ENCODE peak calls at places on chromosomes 2 and 18, in nine cellular contexts. G is psoas muscle; U is heart right ventricle; C is lower lobe of right lung; M is A549; S is adrenal gland; X is effector memory CD4-positive, alpha-beta T cell; J is spleen; Q is Peyer's patch. E is an unnamed sample.
A peak's percentile ranks its signal among the peaks of the same experiment; 100 is the strongest.

GRCh38 chr2:102449370-102449974 is 23.6 kb upstream of the SLC9A4 start:
- DNase-seq in G (no peak), U (peak; percentile 13), C (no peak), M (peak; percentile 42), S (peak; percentile 32), X (peak; percentile 20), J (no peak), Q (peak; percentile 71), E (no peak)

GRCh38 chr18:13137939-13138821 is 80.4 kb upstream of the LDLRAD4 start:
- DNase-seq in G (no peak), U (peak; percentile 75), C (peak; percentile 80), M (peak; percentile 70), S (peak; percentile 42), X (peak; percentile 61), J (peak; percentile 87), Q (peak; percentile 94), E (peak; percentile 80)

GRCh38 chr2:218807626-218808025 is 24.0 kb downstream of the PRKAG3 start:
- DNase-seq in G (no peak), U (no peak), C (no peak), M (no peak), S (no peak), X (no peak), J (no peak), Q (no peak), E (no peak)

GRCh38 chr2:25842155-25842554 is 36.1 kb downstream of the ASXL2 start:
- DNase-seq in G (no peak), U (no peak), C (no peak), M (peak; percentile 28), S (no peak), X (no peak), J (no peak), Q (no peak), E (no peak)

GRCh38 chr2:158580760-158581159 is 124.0 kb downstream of the PKP4 start:
- DNase-seq in G (no peak), U (no peak), C (no peak), M (no peak), S (no peak), X (no peak), J (no peak), Q (no peak), E (no peak)

GRCh38 chr18:70322928-70323327 is 34.1 kb downstream of the SOCS6 start:
- DNase-seq in G (no peak), U (no peak), C (no peak), M (peak; percentile 48), S (no peak), X (no peak), J (no peak), Q (no peak), E (no peak)

GRCh38 chr2:43472527-43473194 is 123.2 kb downstream of the THADA start:
- DNase-seq in G (no peak), U (no peak), C (no peak), M (no peak), S (no peak), X (no peak), J (no peak), Q (no peak), E (no peak)

GRCh38 chr2:112181571-112182290 is 43.5 kb downstream of the FBLN7 start:
- DNase-seq in G (no peak), U (no peak), C (no peak), M (no peak), S (no peak), X (peak; percentile 61), J (no peak), Q (no peak), E (no peak)

GRCh38 chr18:58046794-58047555 is 2.9 kb downstream of the NEDD4L start:
- DNase-seq in G (no peak), U (no peak), C (no peak), M (no peak), S (no peak), X (no peak), J (no peak), Q (no peak), E (no peak)

GRCh38 chr2:209236369-209236768 is 187.5 kb upstream of the MAP2 start:
- DNase-seq in G (no peak), U (no peak), C (no peak), M (no peak), S (no peak), X (no peak), J (no peak), Q (no peak), E (no peak)

GRCh38 chr2:207819839-207820784 is 50.4 kb upstream of the FZD5 start:
- DNase-seq in G (no peak), U (no peak), C (no peak), M (peak; percentile 94), S (no peak), X (no peak), J (no peak), Q (peak; percentile 89), E (no peak)

GRCh38 chr2:38592951-38593350 is 9.8 kb downstream of the HNRNPLL start:
- DNase-seq in G (no peak), U (no peak), C (no peak), M (no peak), S (no peak), X (no peak), J (no peak), Q (no peak), E (no peak)

GRCh38 chr2:121454549-121455090 is 76.1 kb upstream of the RNU4ATAC start:
- DNase-seq in G (no peak), U (no peak), C (no peak), M (no peak), S (no peak), X (no peak), J (no peak), Q (no peak), E (no peak)

GRCh38 chr18:57677289-57678211 is 55.9 kb upstream of the NARS1 start:
- DNase-seq in G (no peak), U (no peak), C (no peak), M (no peak), S (no peak), X (no peak), J (no peak), Q (no peak), E (no peak)

GRCh38 chr2:48474599-48475298 is 55.2 kb upstream of the STON1 start:
- DNase-seq in G (no peak), U (peak; percentile 40), C (no peak), M (no peak), S (no peak), X (no peak), J (no peak), Q (no peak), E (no peak)

GRCh38 chr2:4269885-4270284 is 566.5 kb downstream of the DCDC2C start:
- DNase-seq in G (no peak), U (no peak), C (no peak), M (no peak), S (no peak), X (no peak), J (no peak), Q (no peak), E (no peak)

GRCh38 chr2:3480352-3481010 is 38.9 kb downstream of the ADI1 start:
- DNase-seq in G (peak; percentile 42), U (no peak), C (no peak), M (no peak), S (no peak), X (no peak), J (peak; percentile 54), Q (peak; percentile 91), E (no peak)

GRCh38 chr2:147810883-147811765 is 33.7 kb upstream of the ACVR2A start:
- DNase-seq in G (no peak), U (no peak), C (no peak), M (no peak), S (no peak), X (no peak), J (no peak), Q (no peak), E (no peak)

GRCh38 chr2:45264227-45265225 is 255.3 kb upstream of the SIX2 start:
- DNase-seq in G (no peak), U (no peak), C (no peak), M (no peak), S (no peak), X (no peak), J (no peak), Q (no peak), E (no peak)

GRCh38 chr18:31684279-31685096 is at the start of gene B4GALT6:
- DNase-seq in G (peak; percentile 48), U (peak; percentile 11), C (peak; percentile 48), M (peak; percentile 47), S (peak; percentile 52), X (no peak), J (peak; percentile 82), Q (peak; percentile 52), E (no peak)
- H3K4me3 ChIP-seq in G (peak within 1 kb of the TSS; percentile 70), U (peak within 1 kb of the TSS; percentile 68), C (peak within 1 kb of the TSS; percentile 60), M (peak within 1 kb of the TSS; percentile 78), S (peak within 1 kb of the TSS; percentile 83), X (peak within 1 kb of the TSS; percentile 41), J (peak within 1 kb of the TSS; percentile 44), Q (peak within 1 kb of the TSS; percentile 49), E (peak within 1 kb of the TSS; percentile 80)

DNA sequence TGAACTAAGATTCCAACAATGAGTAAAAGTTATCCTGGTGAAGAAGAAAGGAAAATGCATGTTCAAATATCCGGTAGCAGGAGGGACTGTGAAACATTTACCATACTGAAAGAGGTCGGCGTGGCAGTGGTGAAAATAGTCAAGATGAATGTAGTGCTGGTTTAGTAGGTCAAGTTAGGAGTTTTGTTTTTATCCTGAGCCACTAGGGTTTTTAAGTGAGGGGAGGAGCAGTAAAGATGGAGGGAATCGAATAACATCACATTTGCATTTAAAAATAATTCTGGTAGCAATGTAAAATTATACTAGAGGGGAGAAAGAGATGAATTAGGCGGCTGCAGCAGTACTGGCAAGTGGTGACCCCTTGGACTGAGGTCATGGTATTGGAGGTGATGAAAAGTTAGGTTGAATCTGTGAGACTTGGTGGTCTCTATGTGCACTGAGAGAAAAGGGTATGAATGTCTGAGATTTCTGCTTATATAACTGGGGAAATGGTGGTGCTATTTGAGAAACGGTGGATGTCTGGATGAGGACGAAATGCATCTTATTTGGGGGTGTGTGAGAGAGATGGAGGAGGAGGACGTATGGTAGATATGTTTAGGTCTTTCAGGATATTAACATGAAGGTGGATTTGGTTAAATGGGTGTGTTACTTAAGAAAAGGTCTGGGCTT is 5.9 kb downstream of the VAPA start:
- DNase-seq in G (no peak), U (no peak), C (no peak), M (no peak), S (no peak), X (no peak), J (no peak), Q (no peak), E (no peak)
- H3K4me1 ChIP-seq in G (peaks cover 92% of the 10 kb centered on the region), U (peaks cover 95% of the 10 kb centered on the region), C (peaks cover 85% of the 10 kb centered on the region), M (peaks cover 71% of the 10 kb centered on the region), S (peaks cover 61% of the 10 kb centered on the region), X (peaks cover 27% of the 10 kb centered on the region), J (peaks cover 96% of the 10 kb centered on the region), Q (peaks cover 74% of the 10 kb centered on the region), E (peaks cover 51% of the 10 kb centered on the region)

GRCh38 chr2:166568409-166568808 is 74.4 kb upstream of the SCN7A start:
- DNase-seq in G (no peak), U (no peak), C (no peak), M (no peak), S (no peak), X (no peak), J (no peak), Q (no peak), E (no peak)
- H3K4me3 ChIP-seq in G (no peak overlapping the region), U (no peak overlapping the region), C (no peak overlapping the region), M (no peak overlapping the region), S (no peak overlapping the region), X (no peak overlapping the region), J (no peak overlapping the region), Q (no peak overlapping the region), E (no peak overlapping the region)

DNA sequence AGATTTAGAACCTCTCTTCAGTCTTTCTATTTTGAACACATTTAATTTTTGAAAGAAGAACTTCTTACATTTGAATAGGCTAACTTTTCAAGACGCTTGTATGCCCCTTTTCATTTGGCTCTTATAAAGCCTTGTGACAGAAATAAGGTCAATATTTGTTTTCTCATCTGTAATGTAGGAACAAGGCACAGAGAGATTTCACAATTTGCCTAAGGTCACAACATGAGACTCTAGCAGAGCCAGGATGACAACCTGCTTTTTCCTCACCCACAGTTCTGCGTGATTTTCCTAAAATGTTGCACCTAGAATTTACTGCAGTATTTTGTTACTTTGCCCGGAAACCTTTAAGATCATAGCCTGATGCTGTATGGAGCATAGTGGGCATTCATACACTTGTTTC is 67.4 kb downstream of the TXNL1 start:
- DNase-seq in G (no peak), U (no peak), C (no peak), M (no peak), S (no peak), X (no peak), J (no peak), Q (no peak), E (no peak)
- H3K4me1 ChIP-seq in G (peaks cover 9% of the 10 kb centered on the region), U (peaks cover 27% of the 10 kb centered on the region), C (peaks cover 41% of the 10 kb centered on the region), M (no peaks in the 10 kb centered on the region), S (peaks cover 20% of the 10 kb centered on the region), X (no peaks in the 10 kb centered on the region), J (peaks cover 21% of the 10 kb centered on the region), Q (peaks cover 11% of the 10 kb centered on the region), E (peaks cover 10% of the 10 kb centered on the region)